ENCODE peak calls at places on chromosomes 13 and 19, in ten cellular contexts. I, F, B, Z, J, H, V, N, S and M are unnamed samples.

GRCh38 chr19:6875218-6875617 is 12.2 kb upstream of the ADGRE1 start:
- DNase-seq in I (no peak), F (no peak), B (no peak), Z (no peak), J (no peak), H (no peak), V (no peak), N (no peak), S (no peak), M (no peak)

GRCh38 chr13:113777311-113778260 is 18.6 kb downstream of the TMEM255B start:
- DNase-seq in I (no peak), F (no peak), B (no peak), Z (no peak), J (no peak), H (peak), V (no peak), N (no peak), S (peak), M (no peak)

GRCh38 chr13:48561461-48562224 is 28.8 kb upstream of the RCBTB2 start:
- DNase-seq in I (no peak), F (no peak), B (no peak), Z (no peak), J (no peak), H (no peak), V (no peak), N (no peak), S (peak), M (no peak)

GRCh38 chr19:44689290-44690130 is 9.4 kb upstream of the CEACAM16 start:
- DNase-seq in I (no peak), F (peak), B (peak), Z (peak), J (peak), H (peak), V (peak), N (peak), S (peak), M (peak)

GRCh38 chr13:70128098-70128497 is 19.8 kb upstream of the KLHL1 start:
- DNase-seq in I (no peak), F (no peak), B (no peak), Z (no peak), J (no peak), H (no peak), V (no peak), N (no peak), S (no peak), M (no peak)

GRCh38 chr19:38084196-38084595 is 139.8 kb downstream of the DPF1 start:
- DNase-seq in I (no peak), F (no peak), B (no peak), Z (no peak), J (no peak), H (no peak), V (no peak), N (no peak), S (no peak), M (no peak)

GRCh38 chr19:15759962-15760565 is 22.3 kb downstream of the OR10H3 start:
- DNase-seq in I (no peak), F (no peak), B (no peak), Z (no peak), J (no peak), H (no peak), V (no peak), N (no peak), S (no peak), M (no peak)

GRCh38 chr13:59997976-59998375 is 165.8 kb downstream of the DIAPH3 start:
- DNase-seq in I (no peak), F (no peak), B (no peak), Z (no peak), J (no peak), H (no peak), V (no peak), N (no peak), S (no peak), M (no peak)

GRCh38 chr19:10061717-10062310 is 24.3 kb upstream of the SHFL start:
- DNase-seq in I (no peak), F (no peak), B (no peak), Z (no peak), J (no peak), H (peak), V (no peak), N (no peak), S (peak), M (no peak)

GRCh38 chr19:42363614-42364346 is 26.3 kb downstream of the CNFN start:
- DNase-seq in I (no peak), F (no peak), B (no peak), Z (no peak), J (no peak), H (no peak), V (no peak), N (no peak), S (no peak), M (no peak)

GRCh38 chr13:46057251-46058015 is 4.9 kb upstream of the ZC3H13 start:
- DNase-seq in I (no peak), F (no peak), B (no peak), Z (no peak), J (no peak), H (peak), V (no peak), N (no peak), S (no peak), M (no peak)

GRCh38 chr13:60721063-60721462 is 324.0 kb downstream of the TDRD3 start:
- DNase-seq in I (no peak), F (no peak), B (no peak), Z (no peak), J (no peak), H (no peak), V (no peak), N (no peak), S (no peak), M (no peak)

GRCh38 chr13:98599502-98600328 is 22.8 kb upstream of the STK24 start:
- DNase-seq in I (no peak), F (no peak), B (no peak), Z (no peak), J (no peak), H (peak), V (no peak), N (no peak), S (no peak), M (no peak)

GRCh38 chr19:48925240-48925843 is 8.2 kb upstream of the DHDH start:
- DNase-seq in I (no peak), F (no peak), B (no peak), Z (no peak), J (peak), H (peak), V (no peak), N (no peak), S (no peak), M (no peak)

GRCh38 chr13:39876258-39876657 is 220.8 kb downstream of the COG6 start:
- DNase-seq in I (no peak), F (no peak), B (no peak), Z (no peak), J (peak), H (peak), V (no peak), N (no peak), S (no peak), M (no peak)

GRCh38 chr19:4624301-4624700 is 15.0 kb upstream of the TNFAIP8L1 start:
- DNase-seq in I (no peak), F (no peak), B (no peak), Z (no peak), J (no peak), H (no peak), V (no peak), N (no peak), S (no peak), M (no peak)